ENCODE peak calls at places on chromosomes 16 and 17, in six cellular contexts. B is A549, D is neuronal stem cell, K is Peyer's patch, Z is pancreas, V is H1. O is an unnamed sample.

GRCh38 chr16:88936008-88936912 is 40.7 kb downstream of the CBFA2T3 start:
- DNase-seq in B (peak; percentile 37), D (no peak), K (peak; percentile 77), Z (no peak), V (no peak), O (no peak)

GRCh38 chr17:67500677-67501300 is 123.7 kb downstream of the PITPNC1 start:
- DNase-seq in B (no peak), D (no peak), K (no peak), Z (no peak), V (no peak), O (no peak)

GRCh38 chr16:72664122-72664479 is 383.8 kb downstream of the ZFHX3 start:
- DNase-seq in B (peak; percentile 5), D (peak; percentile 5), K (no peak), Z (no peak), V (no peak), O (no peak)

GRCh38 chr16:19909750-19910322 is 25.2 kb upstream of the GPRC5B start:
- DNase-seq in B (no peak), D (no peak), K (no peak), Z (no peak), V (no peak), O (no peak)

GRCh38 chr17:34163681-34164080 is 91.4 kb upstream of the CCL2 start:
- DNase-seq in B (peak; percentile 23), D (peak; percentile 9), K (no peak), Z (no peak), V (peak; percentile 52), O (no peak)

GRCh38 chr17:17783121-17783824 is 53.5 kb downstream of the SREBF1 start:
- DNase-seq in B (no peak), D (peak; percentile 81), K (peak; percentile 78), Z (peak; percentile 86), V (peak; percentile 83), O (no peak)

GRCh38 chr16:58837950-58838349 is 103.8 kb upstream of the GOT2 start:
- DNase-seq in B (no peak), D (no peak), K (no peak), Z (no peak), V (no peak), O (no peak)

GRCh38 chr16:4176794-4177438 is 60.7 kb upstream of the ADCY9 start:
- DNase-seq in B (peak; percentile 62), D (no peak), K (peak; percentile 69), Z (no peak), V (no peak), O (no peak)

GRCh38 chr17:40122466-40122943 is 734 bp downstream of the MSL1 start:
- DNase-seq in B (peak; percentile 69), D (no peak), K (peak; percentile 76), Z (peak; percentile 78), V (peak; percentile 66), O (no peak)

GRCh38 chr17:67262420-67262819 is 17.4 kb upstream of the HELZ start:
- DNase-seq in B (no peak), D (no peak), K (no peak), Z (no peak), V (no peak), O (no peak)

GRCh38 chr16:81873843-81874752 is 95.0 kb downstream of the PLCG2 start:
- DNase-seq in B (peak; percentile 72), D (peak; percentile 31), K (peak; percentile 68), Z (peak; percentile 73), V (peak; percentile 80), O (no peak)

GRCh38 chr17:56125830-56126819 is 27.1 kb upstream of the ANKFN1 start:
- DNase-seq in B (no peak), D (peak; percentile 41), K (no peak), Z (no peak), V (peak; percentile 53), O (peak; percentile 31)

GRCh38 chr16:85527042-85527766 is 85.9 kb upstream of the GSE1 start:
- DNase-seq in B (no peak), D (no peak), K (no peak), Z (no peak), V (no peak), O (no peak)

GRCh38 chr16:84922351-84923135 is 88.8 kb downstream of the ZDHHC7 start:
- DNase-seq in B (no peak), D (no peak), K (no peak), Z (no peak), V (no peak), O (no peak)

DNA sequence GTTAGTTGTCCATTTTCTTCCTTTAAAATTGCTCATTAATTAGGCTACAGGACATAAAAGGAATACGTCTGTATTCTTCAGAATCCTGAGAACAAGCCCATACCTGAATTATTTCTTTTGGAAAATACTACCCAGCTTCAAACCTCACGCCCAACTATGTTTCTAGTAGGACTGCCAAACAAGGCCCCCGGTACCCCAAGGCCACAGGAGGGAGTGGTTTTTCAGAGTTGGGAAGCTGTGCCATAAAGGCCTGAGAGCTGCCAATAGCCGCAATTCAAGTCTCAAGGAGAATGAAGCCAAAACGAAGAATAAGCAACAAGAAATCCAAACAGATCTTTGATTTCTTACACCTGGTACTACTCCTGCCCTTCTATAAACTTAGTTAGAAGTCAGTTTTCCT is 48.3 kb downstream of the UBE2G1 start:
- DNase-seq in B (no peak), D (no peak), K (no peak), Z (no peak), V (no peak), O (no peak)
- H3K4me3 ChIP-seq in B (no peak overlapping the region), D (no peak overlapping the region), K (no peak overlapping the region), Z (no peak overlapping the region), V (no peak overlapping the region), O (no peak overlapping the region)

DNA sequence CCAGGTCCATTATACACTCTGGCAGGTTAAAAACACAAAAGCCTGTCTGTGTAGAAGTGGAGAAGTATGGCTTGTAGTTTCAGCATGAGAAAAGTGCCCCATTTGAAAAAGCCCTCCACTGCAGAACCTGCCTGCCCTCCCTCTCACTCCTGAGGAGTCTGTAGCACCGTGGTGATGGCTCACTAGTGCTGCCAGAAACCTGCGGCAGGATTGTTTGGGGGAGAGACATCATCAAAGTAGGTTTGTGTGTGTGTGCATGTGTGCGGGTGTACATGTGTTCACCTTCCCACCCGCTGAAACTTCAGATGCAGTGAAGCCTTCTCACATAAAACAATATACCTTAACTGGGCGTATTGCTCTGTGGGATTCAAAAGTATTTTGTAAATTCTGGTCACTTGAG is 26.9 kb downstream of the NDEL1 start:
- DNase-seq in B (no peak), D (no peak), K (no peak), Z (no peak), V (no peak), O (no peak)
- H3K27ac ChIP-seq in B (no peak overlapping the region), D (no peak overlapping the region), K (no peak overlapping the region), Z (no peak overlapping the region), V (no peak overlapping the region), O (no peak overlapping the region)

GRCh38 chr16:62977876-62978275 is 941.6 kb upstream of the CDH8 start:
- DNase-seq in B (no peak), D (no peak), K (no peak), Z (no peak), V (no peak), O (no peak)
- H3K9me3 ChIP-seq in B (no peaks in the 10 kb centered on the region), D (no peaks in the 10 kb centered on the region), K (no peaks in the 10 kb centered on the region), Z (no peaks in the 10 kb centered on the region), V (no peaks in the 10 kb centered on the region), O (no peaks in the 10 kb centered on the region)

GRCh38 chr17:44987883-44988195 is 19.7 kb upstream of the C1QL1 start:
- DNase-seq in B (no peak), D (no peak), K (no peak), Z (no peak), V (peak; percentile 78), O (no peak)
- H3K4me3 ChIP-seq in B (no peak overlapping the region), D (peak overlapping the region; percentile 53), K (no peak overlapping the region), Z (no peak overlapping the region), V (peak overlapping the region; percentile 32), O (peak overlapping the region; percentile 21)

O was measured in iPS DF 6.9.